ENCODE peak calls at places on chromosomes 13 and 19, in ten cellular contexts. T is stimulated activated CD8-positive, alpha-beta memory T cell treated with anti-CD3 and anti-CD28 coated beads, Interleukin-7, amount 100 ng/mL, for 48 hours; Y is heart left ventricle; Z is T-helper 17 cell; P is T-helper 1 cell; B is T follicular helper cell; X is endodermal cell; D is astrocyte; R is left cardiac atrium; L is stimulated activated CD4-positive, alpha-beta T cell treated with anti-CD3 and anti-CD28 coated beads, Interleukin-4, amount 100 ng/mL, for 1 hour. N is an unnamed sample.

GRCh38 chr19:53463263-53463662 is 4.3 kb upstream of the ZNF813 start:
- DNase-seq in R (peak; percentile 75), Y (peak; percentile 57), T (no peak), L (no peak), P (no peak), B (no peak), Z (no peak), D (peak; percentile 18), X (peak; percentile 94), N (no peak)

GRCh38 chr13:26909515-26909914 is 148.9 kb upstream of the GPR12 start:
- DNase-seq in T (no peak), B (no peak), P (no peak), L (no peak), Z (no peak), X (no peak), Y (no peak), D (no peak), R (no peak), N (no peak)

GRCh38 chr13:59409651-59410200 is 754.0 kb downstream of the DIAPH3 start:
- DNase-seq in L (no peak), R (no peak), T (no peak), X (peak; percentile 72), P (no peak), D (peak; percentile 20), B (no peak), Z (no peak), Y (no peak), N (no peak)

GRCh38 chr13:51803018-51803417 is 945 bp downstream of the DHRS12 start:
- DNase-seq in X (peak; percentile 75), L (no peak), Y (no peak), R (no peak), D (no peak), T (no peak), B (no peak), Z (no peak), P (no peak), N (no peak)

GRCh38 chr19:18919895-18920204 is 335 bp downstream of the DDX49 start:
- DNase-seq in L (no peak), B (no peak), R (no peak), Z (no peak), X (no peak), D (no peak), P (no peak), Y (no peak), T (no peak), N (no peak)

GRCh38 chr13:40985596-40986327 is 33.4 kb downstream of the ELF1 start:
- DNase-seq in T (no peak), B (no peak), X (no peak), Y (no peak), Z (no peak), R (no peak), P (no peak), D (no peak), L (no peak), N (no peak)

GRCh38 chr19:11165486-11166030 is 10.0 kb upstream of the SPC24 start:
- DNase-seq in T (no peak), Z (no peak), D (no peak), P (no peak), X (no peak), Y (no peak), B (no peak), R (no peak), L (no peak), N (no peak)

GRCh38 chr13:21079761-21080730 is 18.7 kb upstream of the LATS2 start:
- DNase-seq in T (no peak), R (no peak), L (no peak), P (no peak), Z (no peak), X (no peak), Y (peak; percentile 33), B (no peak), D (peak; percentile 95), N (peak; percentile 79)

GRCh38 chr13:63910406-63910957 is 2494.8 kb upstream of the PCDH20 start:
- DNase-seq in X (peak; percentile 75), T (no peak), D (peak; percentile 6), P (no peak), Z (no peak), Y (no peak), B (no peak), R (no peak), L (no peak), N (no peak)

GRCh38 chr19:33392341-33393285 is 19.1 kb downstream of the CEBPG start:
- DNase-seq in L (no peak), R (no peak), D (no peak), P (no peak), Z (no peak), T (no peak), X (no peak), Y (no peak), B (no peak), N (no peak)

GRCh38 chr19:45591004-45591637 is 6.5 kb upstream of the OPA3 start:
- DNase-seq in L (peak; percentile 57), Y (no peak), D (no peak), Z (peak; percentile 21), B (no peak), P (no peak), R (peak; percentile 39), X (peak; percentile 92), T (peak; percentile 30), N (no peak)

GRCh38 chr13:83681547-83681946 is 200.7 kb downstream of the SLITRK1 start:
- DNase-seq in R (no peak), X (no peak), Y (no peak), B (no peak), P (no peak), L (no peak), Z (no peak), T (no peak), D (no peak), N (no peak)